ENCODE peak calls at places on chromosomes 3 and 15, in seven cellular contexts. Q is mesenchymal stem cell, M is mesendoderm, P is H9, O is neuronal stem cell, V is IMR-90, W is H1. A is an unnamed sample.

GRCh38 chr15:60421544-60421943 is 23.8 kb upstream of the ANXA2 start:
- DNase-seq in M (no peak), O (no peak), Q (peak; percentile 63), P (no peak), V (peak; percentile 89), W (no peak), A (no peak)

GRCh38 chr3:85631070-85631469 is 672.3 kb downstream of the CADM2 start:
- DNase-seq in V (no peak), M (no peak), P (no peak), O (no peak), W (no peak), Q (no peak), A (no peak)

GRCh38 chr3:4596596-4596995 is 103.4 kb downstream of the ITPR1 start:
- DNase-seq in M (no peak), O (no peak), V (no peak), Q (no peak), P (no peak), W (no peak), A (no peak)

GRCh38 chr15:58755350-58755749 is 5.8 kb upstream of the ADAM10 start:
- DNase-seq in W (no peak), P (no peak), V (no peak), M (no peak), Q (no peak), O (no peak), A (no peak)

GRCh38 chr3:172836390-172836997 is 86.0 kb downstream of the ECT2 start:
- DNase-seq in Q (peak; percentile 54), P (no peak), V (peak; percentile 34), W (no peak), O (peak; percentile 49), M (peak; percentile 62), A (peak; percentile 60)

GRCh38 chr15:50675524-50676144 is 11.0 kb downstream of the TRPM7 start:
- DNase-seq in P (no peak), V (peak; percentile 59), M (no peak), W (no peak), Q (peak; percentile 55), O (no peak), A (no peak)

GRCh38 chr15:33074942-33075341 is 119.6 kb downstream of the FMN1 start:
- DNase-seq in W (no peak), P (peak; percentile 40), Q (no peak), V (no peak), O (no peak), M (peak; percentile 76), A (peak; percentile 18)

GRCh38 chr3:123489400-123490004 is 40.6 kb upstream of the ADCY5 start:
- DNase-seq in Q (peak; percentile 62), P (peak; percentile 77), W (peak; percentile 96), O (peak; percentile 55), M (peak; percentile 69), V (peak; percentile 56), A (peak; percentile 79)

GRCh38 chr3:195838714-195839113 is 27.0 kb upstream of the MUC4 start:
- DNase-seq in P (no peak), V (no peak), W (no peak), O (no peak), Q (no peak), M (no peak), A (no peak)

GRCh38 chr3:13895155-13896105 is 15.6 kb upstream of the WNT7A start:
- DNase-seq in Q (peak; percentile 75), P (peak; percentile 97), O (peak; percentile 94), W (peak; percentile 98), M (peak; percentile 97), V (peak; percentile 71), A (peak; percentile 89)

GRCh38 chr15:49145651-49146609 is 9.5 kb downstream of the COPS2 start:
- DNase-seq in M (peak; percentile 62), O (peak; percentile 46), V (peak; percentile 73), Q (peak; percentile 71), W (no peak), P (no peak), A (peak; percentile 86)

GRCh38 chr15:100101389-100102089 is 240.2 kb downstream of the ADAMTS17 start:
- DNase-seq in M (no peak), W (no peak), O (no peak), V (no peak), Q (no peak), P (no peak), A (no peak)

GRCh38 chr3:149122716-149123578 is 6.5 kb upstream of the HPS3 start:
- DNase-seq in P (no peak), Q (no peak), M (no peak), W (no peak), V (peak; percentile 63), O (no peak), A (no peak)

GRCh38 chr3:46252980-46253379 is 10.7 kb downstream of the CCR3 start:
- DNase-seq in O (no peak), M (no peak), W (no peak), P (no peak), V (no peak), Q (no peak), A (no peak)

GRCh38 chr3:34005886-34006285 is 207.5 kb downstream of the PDCD6IP start:
- DNase-seq in M (peak; percentile 46), W (no peak), O (no peak), Q (peak; percentile 37), V (peak; percentile 89), P (no peak), A (peak; percentile 7)

GRCh38 chr15:91508633-91509032 is 344.9 kb upstream of the SLCO3A1 start:
- DNase-seq in P (no peak), W (no peak), M (no peak), Q (no peak), V (peak; percentile 76), O (no peak), A (no peak)

GRCh38 chr15:66292261-66293084 is 895 bp upstream of the DIS3L start:
- DNase-seq in V (no peak), Q (no peak), O (no peak), P (no peak), M (no peak), W (no peak), A (no peak)

GRCh38 chr3:160152638-160153037 is 72.6 kb upstream of the C3orf80 start:
- DNase-seq in W (no peak), O (no peak), Q (no peak), P (no peak), V (no peak), M (no peak), A (no peak)

GRCh38 chr3:160150525-160150924 is 74.7 kb upstream of the C3orf80 start:
- DNase-seq in Q (no peak), O (no peak), V (peak; percentile 74), M (no peak), P (no peak), W (no peak), A (no peak)

GRCh38 chr3:160154033-160154432 is 71.2 kb upstream of the C3orf80 start:
- DNase-seq in O (no peak), W (no peak), V (peak; percentile 59), P (no peak), M (no peak), Q (peak; percentile 52), A (no peak)

GRCh38 chr3:160150066-160150465 is 75.2 kb upstream of the C3orf80 start:
- DNase-seq in W (no peak), Q (no peak), M (no peak), V (no peak), P (no peak), O (no peak), A (no peak)
- H2AK5ac ChIP-seq in W (no peak overlapping the region), Q (no peak overlapping the region), M (no peak overlapping the region), V (no peak overlapping the region), P (no peak overlapping the region), O (no peak overlapping the region), A (no peak overlapping the region)

GRCh38 chr3:64824281-64824980 is 136.6 kb upstream of the ADAMTS9 start:
- DNase-seq in W (no peak), P (no peak), V (no peak), O (no peak), Q (peak; percentile 57), M (no peak), A (no peak)
- H2AK5ac ChIP-seq in W (no peak overlapping the region), P (no peak overlapping the region), V (no peak overlapping the region), O (no peak overlapping the region), Q (no peak overlapping the region), M (no peak overlapping the region), A (no peak overlapping the region)

DNA sequence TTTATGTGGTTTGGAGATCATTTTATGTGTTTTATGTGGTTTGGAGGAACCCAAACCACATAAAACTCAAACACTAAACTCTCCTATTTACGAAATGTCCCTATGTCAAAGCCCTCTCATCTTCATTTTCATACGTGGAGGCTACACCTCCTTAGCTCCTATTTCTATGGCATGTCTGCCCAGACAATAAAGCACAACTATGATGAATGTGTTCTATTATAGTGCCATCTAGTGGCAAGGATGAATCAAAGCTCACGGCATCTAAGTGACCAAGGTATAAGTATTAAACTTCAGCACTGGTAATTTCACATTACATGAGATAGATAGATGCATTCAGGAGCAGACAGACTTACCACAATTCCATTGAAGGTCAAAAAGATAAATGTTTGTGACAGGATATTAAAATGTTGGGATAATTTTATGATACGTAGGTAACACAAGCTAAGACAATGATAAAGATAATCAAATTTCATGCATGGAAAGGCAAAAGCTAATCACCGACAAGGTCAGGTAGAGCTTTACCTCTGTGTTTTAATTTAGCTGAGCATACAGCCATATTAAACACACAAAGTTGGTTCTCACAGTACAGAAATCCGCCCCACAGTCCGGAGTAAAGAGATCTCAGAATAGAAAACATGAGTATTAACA is 130.6 kb upstream of the FHIT start:
- DNase-seq in V (peak; percentile 7), P (no peak), W (no peak), O (no peak), M (peak; percentile 60), Q (peak; percentile 20), A (peak; percentile 79)
- H2AK5ac ChIP-seq in V (no peak overlapping the region), P (no peak overlapping the region), W (no peak overlapping the region), O (no peak overlapping the region), M (no peak overlapping the region), Q (no peak overlapping the region), A (no peak overlapping the region)

GRCh38 chr3:144073698-144074097 is 102.1 kb downstream of the DIPK2A start:
- DNase-seq in O (no peak), Q (no peak), W (no peak), M (no peak), V (no peak), P (no peak), A (no peak)

GRCh38 chr3:144084929-144085328 is 113.3 kb downstream of the DIPK2A start:
- DNase-seq in Q (no peak), M (no peak), W (no peak), V (no peak), P (no peak), O (no peak), A (no peak)

GRCh38 chr3:144079634-144080033 is 108.0 kb downstream of the DIPK2A start:
- DNase-seq in M (no peak), O (no peak), V (no peak), P (no peak), W (no peak), Q (no peak), A (no peak)
- H2AK5ac ChIP-seq in M (no peak overlapping the region), O (no peak overlapping the region), V (no peak overlapping the region), P (no peak overlapping the region), W (no peak overlapping the region), Q (no peak overlapping the region), A (no peak overlapping the region)

DNA sequence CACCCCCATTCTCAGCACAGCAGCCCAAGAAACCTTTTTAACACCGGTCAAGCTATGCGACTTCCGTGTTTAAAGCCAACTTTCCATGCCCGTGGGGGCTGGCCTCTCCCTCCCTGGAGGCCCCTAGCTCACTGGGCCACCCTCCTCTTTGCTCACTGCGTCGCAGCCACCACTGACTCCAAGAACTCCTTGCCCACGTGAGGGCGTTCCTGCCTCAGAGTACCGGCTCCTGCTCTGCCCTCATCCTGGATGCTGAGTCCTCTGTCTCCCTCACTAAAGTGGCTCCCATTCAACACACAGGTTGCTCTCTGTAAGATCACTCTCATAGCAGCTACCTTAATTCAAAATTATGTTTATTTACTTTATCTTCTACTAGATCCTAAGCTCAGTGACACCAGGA is 8.2 kb downstream of the BDH1 start:
- DNase-seq in W (peak; percentile 65), O (no peak), V (no peak), P (peak; percentile 80), M (peak; percentile 72), Q (no peak), A (no peak)
- H2AK5ac ChIP-seq in W (peak overlapping the region; percentile 18), O (no peak overlapping the region), V (no peak overlapping the region), P (no peak overlapping the region), M (no peak overlapping the region), Q (no peak overlapping the region), A (no peak overlapping the region)

GRCh38 chr3:163261056-163261455 is 1764.4 kb downstream of the OTOL1 start:
- DNase-seq in M (no peak), V (no peak), W (no peak), O (no peak), P (no peak), Q (no peak), A (no peak)
- H2AK5ac ChIP-seq in M (no peak overlapping the region), V (no peak overlapping the region), W (no peak overlapping the region), O (no peak overlapping the region), P (no peak overlapping the region), Q (no peak overlapping the region), A (no peak overlapping the region)